ENCODE peak calls at places on chromosome 19, in four cellular contexts. One of them, this sample, is unnamed.

GRCh38 chr19:40768936-40769335 is 6.4 kb upstream of the MIA start:
- DNase-seq in H9: no peak
- DNase-seq in IMR-90: no peak
- DNase-seq in H1: no peak
- DNase-seq in this sample: no peak

GRCh38 chr19:49554701-49555181 is 25.6 kb downstream of the NOSIP start:
- DNase-seq in H9: no peak
- DNase-seq in IMR-90: no peak
- DNase-seq in H1: no peak
- DNase-seq in this sample: no peak

GRCh38 chr19:15300533-15301194 is 31.7 kb downstream of the BRD4 start:
- DNase-seq in IMR-90: peak; percentile 88
- DNase-seq in H9: no peak
- DNase-seq in H1: no peak
- DNase-seq in this sample: peak; percentile 79

GRCh38 chr19:39099341-39099740 is 15.2 kb downstream of the ACP7 start:
- DNase-seq in IMR-90: no peak
- DNase-seq in H1: no peak
- DNase-seq in H9: no peak
- DNase-seq in this sample: no peak

GRCh38 chr19:37519890-37520289 is 13.2 kb downstream of the ZNF793 start:
- DNase-seq in H9: no peak
- DNase-seq in H1: no peak
- DNase-seq in IMR-90: peak; percentile 28
- DNase-seq in this sample: peak; percentile 14

GRCh38 chr19:47471733-47472457 is at the start of gene SLC8A2:
- DNase-seq in H9: peak; percentile 95
- DNase-seq in IMR-90: peak; percentile 77
- DNase-seq in H1: peak; percentile 70
- DNase-seq in this sample: peak; percentile 96

GRCh38 chr19:28184997-28185396 is 1028.0 kb downstream of the UQCRFS1 start:
- DNase-seq in H1: no peak
- DNase-seq in IMR-90: no peak
- DNase-seq in H9: no peak
- DNase-seq in this sample: peak; percentile 51

GRCh38 chr19:35081201-35081600 is 34.4 kb upstream of the FXYD3 start:
- DNase-seq in H1: no peak
- DNase-seq in IMR-90: no peak
- DNase-seq in H9: no peak
- DNase-seq in this sample: no peak

GRCh38 chr19:39133431-39134270 is 8.1 kb downstream of the PAK4 start:
- DNase-seq in H9: no peak
- DNase-seq in IMR-90: no peak
- DNase-seq in H1: no peak
- DNase-seq in this sample: peak; percentile 46

GRCh38 chr19:38079926-38080380 is 144.1 kb downstream of the DPF1 start:
- DNase-seq in IMR-90: peak; percentile 95
- DNase-seq in H9: no peak
- DNase-seq in H1: no peak
- DNase-seq in this sample: peak; percentile 37

GRCh38 chr19:35311901-35312665 is 16.9 kb upstream of the CD22 start:
- DNase-seq in IMR-90: no peak
- DNase-seq in H1: no peak
- DNase-seq in H9: no peak
- DNase-seq in this sample: no peak

GRCh38 chr19:45798995-45799517 is 6.4 kb upstream of the DMWD start:
- DNase-seq in H1: no peak
- DNase-seq in H9: peak; percentile 72
- DNase-seq in IMR-90: peak; percentile 83
- DNase-seq in this sample: peak; percentile 54

GRCh38 chr19:609001-609340 is 19.3 kb downstream of the HCN2 start:
- DNase-seq in IMR-90: no peak
- DNase-seq in H1: no peak
- DNase-seq in H9: no peak
- DNase-seq in this sample: no peak

GRCh38 chr19:44553478-44554171 is 24.1 kb upstream of the CEACAM20 start:
- DNase-seq in H1: no peak
- DNase-seq in H9: no peak
- DNase-seq in IMR-90: no peak
- DNase-seq in this sample: no peak

GRCh38 chr19:535017-535835 is 3.7 kb downstream of the CDC34 start:
- DNase-seq in IMR-90: no peak
- DNase-seq in H1: no peak
- DNase-seq in H9: peak; percentile 28
- DNase-seq in this sample: no peak

GRCh38 chr19:8935460-8935859 is 74.7 kb downstream of the MUC16 start:
- DNase-seq in H1: no peak
- DNase-seq in IMR-90: no peak
- DNase-seq in H9: no peak
- DNase-seq in this sample: no peak

GRCh38 chr19:17458970-17459369 is 1.8 kb downstream of the NXNL1 start:
- DNase-seq in H1: no peak
- DNase-seq in IMR-90: no peak
- DNase-seq in H9: no peak
- DNase-seq in this sample: no peak

GRCh38 chr19:50924576-50924975 is 13.4 kb upstream of the KLK4 start:
- DNase-seq in IMR-90: no peak
- DNase-seq in H1: no peak
- DNase-seq in H9: no peak
- DNase-seq in this sample: no peak

GRCh38 chr19:15248648-15249559 is 16.7 kb upstream of the EPHX3 start:
- DNase-seq in IMR-90: peak; percentile 91
- DNase-seq in H9: no peak
- DNase-seq in H1: no peak
- DNase-seq in this sample: no peak

GRCh38 chr19:46361915-46362314 is 15.0 kb downstream of the PPP5C start:
- DNase-seq in IMR-90: peak; percentile 38
- DNase-seq in H9: no peak
- DNase-seq in H1: no peak
- DNase-seq in this sample: no peak

GRCh38 chr19:42269518-42270345 is 680 bp downstream of the CIC start:
- DNase-seq in H9: no peak
- DNase-seq in H1: no peak
- DNase-seq in IMR-90: no peak
- DNase-seq in this sample: no peak

GRCh38 chr19:18112989-18113478 is 15.5 kb downstream of the MAST3 start:
- DNase-seq in IMR-90: peak; percentile 71
- DNase-seq in H1: no peak
- DNase-seq in H9: peak; percentile 87
- DNase-seq in this sample: peak; percentile 89

GRCh38 chr19:45114116-45114515 is 21.1 kb downstream of the PPP1R37 start:
- DNase-seq in IMR-90: no peak
- DNase-seq in H9: no peak
- DNase-seq in H1: no peak
- DNase-seq in this sample: no peak

GRCh38 chr19:55913643-55914268 is 18.4 kb downstream of the NLRP13 start:
- DNase-seq in IMR-90: no peak
- DNase-seq in H1: no peak
- DNase-seq in H9: no peak
- DNase-seq in this sample: no peak

GRCh38 chr19:1252221-1252817 is 3.9 kb downstream of the MIDN start:
- DNase-seq in H9: no peak
- DNase-seq in IMR-90: peak; percentile 88
- DNase-seq in H1: no peak
- DNase-seq in this sample: peak; percentile 72

GRCh38 chr19:39413903-39414608 is 1.6 kb downstream of the PLEKHG2 start:
- DNase-seq in IMR-90: peak; percentile 28
- DNase-seq in H1: no peak
- DNase-seq in H9: no peak
- DNase-seq in this sample: peak; percentile 59

GRCh38 chr19:1868971-1869370 is 5.6 kb upstream of the KLF16 start:
- DNase-seq in IMR-90: no peak
- DNase-seq in H9: no peak
- DNase-seq in H1: no peak
- DNase-seq in this sample: no peak

GRCh38 chr19:58548859-58549663 is 5.2 kb downstream of the TRIM28 start:
- DNase-seq in H1: no peak
- DNase-seq in IMR-90: no peak
- DNase-seq in H9: no peak
- DNase-seq in this sample: no peak

GRCh38 chr19:49758292-49758691 is 4.8 kb downstream of the TSKS start:
- DNase-seq in IMR-90: peak; percentile 83
- DNase-seq in H1: no peak
- DNase-seq in H9: no peak
- DNase-seq in this sample: peak; percentile 56

GRCh38 chr19:16096281-16096855 is 15.3 kb upstream of the RAB8A start:
- DNase-seq in H1: no peak
- DNase-seq in H9: no peak
- DNase-seq in IMR-90: no peak
- DNase-seq in this sample: no peak

GRCh38 chr19:5914946-5915781 is 1.1 kb downstream of the CAPS start:
- DNase-seq in H1: no peak
- DNase-seq in IMR-90: no peak
- DNase-seq in H9: no peak
- DNase-seq in this sample: no peak

GRCh38 chr19:50377051-50377441 is 789 bp downstream of the NR1H2 start:
- DNase-seq in H9: no peak
- DNase-seq in IMR-90: no peak
- DNase-seq in H1: no peak
- DNase-seq in this sample: peak; percentile 74

GRCh38 chr19:35365303-35365702 is 5.6 kb upstream of the GPR42 start:
- DNase-seq in H1: no peak
- DNase-seq in IMR-90: no peak
- DNase-seq in H9: no peak
- DNase-seq in this sample: no peak

GRCh38 chr19:38642176-38642575 is 5.3 kb upstream of the ACTN4 start:
- DNase-seq in IMR-90: no peak
- DNase-seq in H9: no peak
- DNase-seq in H1: no peak
- DNase-seq in this sample: no peak

GRCh38 chr19:35491838-35492360 is 1.6 kb upstream of the KRTDAP start:
- DNase-seq in H9: no peak
- DNase-seq in H1: no peak
- DNase-seq in IMR-90: no peak
- DNase-seq in this sample: no peak

DNA sequence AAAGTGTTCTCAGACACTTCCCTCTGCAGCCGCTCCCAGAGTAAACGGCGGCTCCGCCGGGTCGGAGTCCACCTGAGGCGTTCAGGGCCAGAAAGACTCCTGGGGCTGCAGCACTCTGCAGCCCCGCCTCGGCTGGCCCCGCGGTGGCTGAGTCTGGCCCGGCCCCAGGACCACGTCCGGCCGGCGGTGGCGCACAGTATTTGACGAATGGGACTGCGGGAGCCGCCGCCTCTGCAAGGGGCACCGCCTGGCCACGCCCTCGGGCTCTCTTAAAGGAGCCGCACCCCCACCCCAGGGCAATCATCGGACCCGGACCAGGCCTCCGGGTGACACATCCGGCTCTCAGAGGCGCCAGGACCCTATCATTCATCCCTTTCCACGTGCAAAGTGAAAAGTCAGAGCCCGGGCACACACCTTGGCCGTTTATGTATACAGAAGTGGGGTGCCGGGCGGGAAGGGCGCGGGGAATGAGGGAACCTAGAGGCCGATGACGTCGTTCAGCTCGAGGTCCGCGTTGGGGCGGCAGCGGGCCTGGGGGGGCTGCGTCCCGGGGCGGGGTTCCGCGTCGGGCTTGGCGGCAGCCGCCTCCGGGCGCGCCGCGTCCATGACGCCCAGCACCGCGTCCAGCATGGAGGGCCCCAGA is 1.2 kb upstream of the LENG9 start:
- DNase-seq in H9: peak; percentile 95
- DNase-seq in H1: peak; percentile 61
- DNase-seq in IMR-90: peak; percentile 63
- DNase-seq in this sample: peak; percentile 96
- H2BK120ac ChIP-seq in H9: peak overlapping the region; percentile 89
- H2BK120ac ChIP-seq in H1: no peak overlapping the region
- H2BK120ac ChIP-seq in IMR-90: no peak overlapping the region
- H2BK120ac ChIP-seq in this sample: no peak overlapping the region

GRCh38 chr19:4151623-4152022 is 1.8 kb upstream of the CREB3L3 start:
- DNase-seq in H9: no peak
- DNase-seq in H1: no peak
- DNase-seq in IMR-90: no peak
- DNase-seq in this sample: no peak
- H4K5ac ChIP-seq in H9: no peak overlapping the region
- H4K5ac ChIP-seq in H1: no peak overlapping the region
- H4K5ac ChIP-seq in IMR-90: no peak overlapping the region
- H4K5ac ChIP-seq in this sample: no peak overlapping the region

GRCh38 chr19:10603873-10604459 is 16.9 kb upstream of the AP1M2 start:
- DNase-seq in H9: no peak
- DNase-seq in H1: no peak
- DNase-seq in IMR-90: no peak
- DNase-seq in this sample: peak; percentile 42
- H2BK120ac ChIP-seq in H9: no peak overlapping the region
- H2BK120ac ChIP-seq in H1: no peak overlapping the region
- H2BK120ac ChIP-seq in IMR-90: no peak overlapping the region
- H2BK120ac ChIP-seq in this sample: no peak overlapping the region

DNA sequence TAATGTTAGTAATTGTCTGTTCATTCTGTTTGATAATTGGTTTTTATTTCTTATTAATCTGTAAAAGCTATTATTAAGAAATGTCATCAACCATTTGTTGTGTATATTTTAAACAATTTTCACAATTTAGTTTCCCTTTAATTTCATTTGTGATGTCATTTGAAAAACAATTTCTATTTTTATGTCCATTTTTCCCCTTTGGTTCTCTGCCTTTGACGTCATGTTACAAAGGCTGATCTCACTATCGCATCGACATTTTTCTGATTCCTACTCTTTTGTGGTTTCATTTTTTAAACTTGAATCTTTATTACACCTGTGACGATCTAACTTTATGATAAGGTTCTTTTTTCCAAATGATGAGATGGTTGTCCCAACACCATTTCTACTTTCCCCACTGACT is 191.0 kb upstream of the ZNF507 start:
- DNase-seq in H9: no peak
- DNase-seq in H1: no peak
- DNase-seq in IMR-90: no peak
- DNase-seq in this sample: no peak
- H4K5ac ChIP-seq in H9: no peak overlapping the region
- H4K5ac ChIP-seq in H1: no peak overlapping the region
- H4K5ac ChIP-seq in IMR-90: no peak overlapping the region
- H4K5ac ChIP-seq in this sample: no peak overlapping the region

DNA sequence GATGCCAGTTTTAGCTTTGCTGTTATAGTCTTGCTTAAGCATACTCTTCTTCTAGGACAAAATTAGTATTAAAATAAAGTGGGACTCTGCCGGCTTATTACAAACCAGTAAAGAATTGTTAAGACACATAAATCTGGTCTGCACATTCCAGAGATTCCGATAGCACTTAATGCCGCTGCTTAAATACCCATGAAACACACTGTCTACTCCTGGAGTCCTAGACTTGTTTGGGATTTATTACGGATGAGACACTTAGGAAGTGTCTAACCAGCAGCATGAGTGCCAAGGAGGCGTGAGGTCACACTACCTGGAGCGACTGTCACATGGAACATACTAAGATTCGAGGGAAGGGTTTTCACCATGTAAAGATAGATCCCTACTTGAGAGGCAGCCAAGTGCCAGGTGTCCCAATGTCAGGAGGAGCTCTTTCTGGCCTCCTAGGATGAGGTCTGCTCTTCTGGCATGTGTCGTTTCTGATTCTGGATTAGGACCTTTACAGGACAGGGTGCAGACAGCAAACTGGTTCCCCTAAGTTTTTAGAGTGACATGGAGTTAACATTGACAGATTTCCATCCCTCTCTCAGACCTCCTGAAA is 75.2 kb downstream of the ZNF536 start:
- DNase-seq in IMR-90: no peak
- DNase-seq in H9: no peak
- DNase-seq in H1: no peak
- DNase-seq in this sample: peak; percentile 17
- H2BK120ac ChIP-seq in IMR-90: no peak overlapping the region
- H2BK120ac ChIP-seq in H9: no peak overlapping the region
- H2BK120ac ChIP-seq in H1: no peak overlapping the region
- H2BK120ac ChIP-seq in this sample: no peak overlapping the region